ENCODE peak calls at places on chromosomes 12 and 14, in five cellular contexts. One of them, this sample, is unnamed.
A peak's percentile ranks its signal among the peaks of the same experiment; 100 is the strongest.

GRCh38 chr14:93078830-93079229 is 36.9 kb downstream of the ITPK1 start:
- DNase-seq in GM23338: no peak
- DNase-seq in lung: no peak
- DNase-seq in AG09309: peak; percentile 85
- DNase-seq in fibroblast of pulmonary artery: no peak
- DNase-seq in this sample: no peak

GRCh38 chr12:106870116-106870515 is 85.6 kb upstream of the TMEM263 start:
- DNase-seq in lung: no peak
- DNase-seq in fibroblast of pulmonary artery: no peak
- DNase-seq in AG09309: no peak
- DNase-seq in GM23338: no peak
- DNase-seq in this sample: no peak

GRCh38 chr12:47304161-47304560 is 224.4 kb upstream of the AMIGO2 start:
- DNase-seq in GM23338: no peak
- DNase-seq in lung: no peak
- DNase-seq in AG09309: no peak
- DNase-seq in fibroblast of pulmonary artery: no peak
- DNase-seq in this sample: peak; percentile 93

GRCh38 chr14:39957987-39958386 is 525.8 kb upstream of the FBXO33 start:
- DNase-seq in lung: no peak
- DNase-seq in GM23338: no peak
- DNase-seq in AG09309: no peak
- DNase-seq in fibroblast of pulmonary artery: no peak
- DNase-seq in this sample: no peak

GRCh38 chr12:29547151-29547561 is 49.7 kb upstream of the OVCH1 start:
- DNase-seq in fibroblast of pulmonary artery: no peak
- DNase-seq in AG09309: peak; percentile 27
- DNase-seq in lung: no peak
- DNase-seq in GM23338: peak; percentile 51
- DNase-seq in this sample: peak; percentile 5

GRCh38 chr12:73531752-73532151 is 1005.9 kb upstream of the ATXN7L3B start:
- DNase-seq in GM23338: no peak
- DNase-seq in lung: no peak
- DNase-seq in AG09309: no peak
- DNase-seq in fibroblast of pulmonary artery: no peak
- DNase-seq in this sample: no peak

GRCh38 chr14:33567003-33567735 is 383.7 kb downstream of the EGLN3 start:
- DNase-seq in lung: no peak
- DNase-seq in fibroblast of pulmonary artery: no peak
- DNase-seq in AG09309: no peak
- DNase-seq in GM23338: no peak
- DNase-seq in this sample: no peak

GRCh38 chr12:66941150-66941549 is 262.3 kb upstream of the GRIP1 start:
- DNase-seq in AG09309: no peak
- DNase-seq in GM23338: no peak
- DNase-seq in lung: no peak
- DNase-seq in fibroblast of pulmonary artery: no peak
- DNase-seq in this sample: no peak

GRCh38 chr14:95319312-95320075 is at the start of gene CLMN:
- DNase-seq in GM23338: peak; percentile 73
- DNase-seq in lung: no peak
- DNase-seq in AG09309: no peak
- DNase-seq in fibroblast of pulmonary artery: peak; percentile 27
- DNase-seq in this sample: peak; percentile 49

GRCh38 chr12:130053641-130054040 is 108.6 kb upstream of the FZD10 start:
- DNase-seq in lung: no peak
- DNase-seq in fibroblast of pulmonary artery: no peak
- DNase-seq in GM23338: peak; percentile 16
- DNase-seq in AG09309: no peak
- DNase-seq in this sample: no peak

GRCh38 chr14:71150737-71151136 is 243.5 kb downstream of the PCNX1 start:
- DNase-seq in AG09309: no peak
- DNase-seq in fibroblast of pulmonary artery: no peak
- DNase-seq in GM23338: no peak
- DNase-seq in lung: no peak
- DNase-seq in this sample: no peak

GRCh38 chr12:41510470-41510869 is 322.4 kb downstream of the PDZRN4 start:
- DNase-seq in lung: no peak
- DNase-seq in AG09309: no peak
- DNase-seq in fibroblast of pulmonary artery: no peak
- DNase-seq in GM23338: no peak
- DNase-seq in this sample: no peak

GRCh38 chr12:613996-614726 is 49.1 kb downstream of the NINJ2 start:
- DNase-seq in AG09309: no peak
- DNase-seq in fibroblast of pulmonary artery: peak; percentile 26
- DNase-seq in GM23338: peak; percentile 49
- DNase-seq in lung: no peak
- DNase-seq in this sample: no peak

GRCh38 chr12:89051065-89051677 is 301.1 kb downstream of the DUSP6 start:
- DNase-seq in fibroblast of pulmonary artery: peak; percentile 89
- DNase-seq in GM23338: peak; percentile 83
- DNase-seq in AG09309: no peak
- DNase-seq in lung: peak; percentile 33
- DNase-seq in this sample: peak; percentile 80

GRCh38 chr14:35949933-35950332 is 123.8 kb downstream of the BRMS1L start:
- DNase-seq in AG09309: no peak
- DNase-seq in GM23338: peak; percentile 44
- DNase-seq in lung: no peak
- DNase-seq in fibroblast of pulmonary artery: peak; percentile 8
- DNase-seq in this sample: no peak

GRCh38 chr12:26971963-26972362 is 33.7 kb downstream of the FGFR1OP2 start:
- DNase-seq in fibroblast of pulmonary artery: no peak
- DNase-seq in lung: no peak
- DNase-seq in GM23338: no peak
- DNase-seq in AG09309: no peak
- DNase-seq in this sample: no peak

GRCh38 chr14:105086833-105087307 is 21.6 kb upstream of the GPR132 start:
- DNase-seq in GM23338: peak; percentile 93
- DNase-seq in lung: peak; percentile 75
- DNase-seq in AG09309: no peak
- DNase-seq in fibroblast of pulmonary artery: peak; percentile 65
- DNase-seq in this sample: peak; percentile 81

GRCh38 chr12:38508246-38508645 is 191.7 kb downstream of the ALG10B start:
- DNase-seq in fibroblast of pulmonary artery: no peak
- DNase-seq in AG09309: no peak
- DNase-seq in GM23338: no peak
- DNase-seq in lung: no peak
- DNase-seq in this sample: peak; percentile 83

DNA sequence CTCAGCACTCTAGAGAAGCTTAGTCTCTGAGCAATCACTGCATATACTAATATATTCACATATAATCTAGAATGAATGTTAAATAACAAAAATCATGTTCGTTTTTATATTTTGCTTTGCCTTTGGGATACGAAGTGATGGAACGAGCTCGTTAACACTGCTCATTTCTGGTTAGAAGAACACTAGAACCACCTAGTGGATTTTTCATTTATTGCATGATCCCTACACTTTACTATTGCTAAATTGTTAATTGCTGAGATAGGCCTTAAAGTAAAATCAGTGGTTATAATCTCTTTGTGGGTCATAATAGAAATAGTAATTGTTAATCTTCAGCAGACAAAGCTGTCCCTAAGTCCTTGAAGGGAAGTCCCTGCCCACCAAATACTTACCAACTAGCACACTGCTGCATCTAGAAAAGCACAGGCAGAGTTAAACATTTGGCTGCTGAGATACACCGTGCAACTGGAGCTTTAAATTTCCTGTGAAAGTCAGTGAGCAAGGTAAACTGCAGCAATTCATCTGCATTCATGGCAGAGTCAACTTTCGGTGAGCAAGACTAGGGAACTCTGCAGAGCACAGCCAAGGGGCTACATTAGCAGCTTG is 353.7 kb downstream of the APAF1 start:
- DNase-seq in lung: no peak
- DNase-seq in fibroblast of pulmonary artery: peak; percentile 65
- DNase-seq in AG09309: peak; percentile 28
- DNase-seq in GM23338: peak; percentile 71
- DNase-seq in this sample: peak; percentile 55
- TF ChIP-seq CTCF in lung: peak; percentile 28
- TF ChIP-seq CTCF in fibroblast of pulmonary artery: peak; percentile 65
- TF ChIP-seq CTCF in AG09309: peak; percentile 58
- TF ChIP-seq CTCF in GM23338: peak; percentile 83
- TF ChIP-seq CTCF in this sample: peak; percentile 67

GRCh38 chr12:95215925-95216324 is 1.3 kb downstream of the FGD6 start:
- DNase-seq in AG09309: no peak
- DNase-seq in lung: no peak
- DNase-seq in GM23338: peak; percentile 51
- DNase-seq in fibroblast of pulmonary artery: peak; percentile 72
- DNase-seq in this sample: peak; percentile 67
- H3K4me3 ChIP-seq in AG09309: no peak overlapping the region
- H3K4me3 ChIP-seq in lung: no peak overlapping the region
- H3K4me3 ChIP-seq in GM23338: peak overlapping the region; percentile 79
- H3K4me3 ChIP-seq in fibroblast of pulmonary artery: peak overlapping the region; percentile 90
- H3K4me3 ChIP-seq in this sample: peak overlapping the region; percentile 88

GRCh38 chr12:124506145-124506831 is 61.1 kb downstream of the NCOR2 start:
- DNase-seq in fibroblast of pulmonary artery: peak; percentile 83
- DNase-seq in lung: peak; percentile 70
- DNase-seq in GM23338: no peak
- DNase-seq in AG09309: no peak
- DNase-seq in this sample: no peak
- TF ChIP-seq CTCF in fibroblast of pulmonary artery: peak; percentile 9
- TF ChIP-seq CTCF in lung: no peak
- TF ChIP-seq CTCF in GM23338: no peak
- TF ChIP-seq CTCF in AG09309: no peak
- TF ChIP-seq CTCF in this sample: no peak

DNA sequence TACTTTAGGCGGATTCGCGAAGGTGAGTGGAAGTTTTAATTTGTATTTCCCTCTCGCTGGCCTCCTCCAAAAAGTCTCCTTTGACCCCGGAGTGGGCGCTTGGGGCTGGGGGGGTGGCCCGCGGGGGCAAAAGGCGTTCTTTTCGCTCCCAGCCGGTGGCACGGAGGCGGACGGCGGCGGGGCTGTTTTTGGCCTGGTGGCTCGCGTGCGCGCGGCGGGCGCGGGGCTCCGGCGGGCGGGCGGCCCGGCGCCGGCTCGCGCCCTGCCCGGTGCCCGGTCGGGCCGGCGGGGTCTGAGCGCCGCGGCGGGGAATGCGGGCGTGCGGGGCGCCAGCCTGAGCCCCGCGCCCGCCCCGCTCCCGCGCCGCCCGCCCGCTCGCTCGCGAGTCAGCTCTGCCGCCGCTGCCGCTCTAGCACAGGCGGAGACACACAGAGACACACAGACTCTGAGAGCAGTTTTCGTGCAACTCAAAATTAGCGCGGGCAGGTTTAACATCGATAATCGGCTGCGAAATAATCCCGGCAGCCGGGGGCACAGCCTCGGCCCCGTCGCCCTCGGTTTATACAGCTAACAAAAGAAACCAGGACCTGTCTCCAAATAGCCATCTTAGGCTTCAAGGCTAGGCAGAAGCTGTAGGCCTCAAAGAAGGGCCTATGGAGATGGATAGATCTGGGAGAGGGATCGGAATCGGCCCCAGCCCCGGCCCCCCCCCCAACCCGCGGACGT is 773 bp downstream of the ARID2 start:
- DNase-seq in fibroblast of pulmonary artery: peak; percentile 48
- DNase-seq in GM23338: peak; percentile 55
- DNase-seq in lung: peak; percentile 35
- DNase-seq in AG09309: no peak
- DNase-seq in this sample: peak; percentile 58
- H3K4me3 ChIP-seq in fibroblast of pulmonary artery: peak overlapping the region; percentile 95
- H3K4me3 ChIP-seq in GM23338: peak overlapping the region; percentile 74
- H3K4me3 ChIP-seq in lung: peak overlapping the region; percentile 82
- H3K4me3 ChIP-seq in AG09309: peak overlapping the region; percentile 89
- H3K4me3 ChIP-seq in this sample: peak overlapping the region; percentile 81

GRCh38 chr12:56151672-56152131 is 685 bp upstream of the MYL6B start:
- DNase-seq in GM23338: peak; percentile 90
- DNase-seq in fibroblast of pulmonary artery: no peak
- DNase-seq in AG09309: no peak
- DNase-seq in lung: peak; percentile 63
- DNase-seq in this sample: peak; percentile 66
- TF ChIP-seq CTCF in GM23338: peak; percentile 63
- TF ChIP-seq CTCF in fibroblast of pulmonary artery: peak; percentile 27
- TF ChIP-seq CTCF in AG09309: peak; percentile 38
- TF ChIP-seq CTCF in lung: no peak
- TF ChIP-seq CTCF in this sample: peak; percentile 79

GRCh38 chr12:121786441-121786825 is 7.1 kb downstream of the RHOF start:
- DNase-seq in AG09309: peak; percentile 67
- DNase-seq in GM23338: no peak
- DNase-seq in fibroblast of pulmonary artery: peak; percentile 89
- DNase-seq in lung: peak; percentile 89
- DNase-seq in this sample: peak; percentile 100
- H3K4me3 ChIP-seq in AG09309: no peak overlapping the region
- H3K4me3 ChIP-seq in GM23338: no peak overlapping the region
- H3K4me3 ChIP-seq in fibroblast of pulmonary artery: no peak overlapping the region
- H3K4me3 ChIP-seq in lung: no peak overlapping the region
- H3K4me3 ChIP-seq in this sample: no peak overlapping the region

This sample was measured in epithelial cell of esophagus.